ENCODE peak calls at places on chromosome 12, in five cellular contexts. J is HepG2, K is heart left ventricle, R is IMR-90, Q is ovary. G is an unnamed sample.

GRCh38 chr12:123471374-123472068 is 13.6 kb downstream of the SNRNP35 start:
- DNase-seq in Q (no peak), K (peak; percentile 82), R (peak; percentile 92), J (peak; percentile 50), G (peak; percentile 67)

GRCh38 chr12:56601503-56601902 is 28.6 kb downstream of the BAZ2A start:
- DNase-seq in J (no peak), Q (no peak), K (peak; percentile 59), R (no peak), G (no peak)

GRCh38 chr12:69701821-69702220 is 2.7 kb upstream of the BEST3 start:
- DNase-seq in J (no peak), R (no peak), Q (no peak), K (no peak), G (no peak)

GRCh38 chr12:96434107-96434506 is 33.9 kb upstream of the CDK17 start:
- DNase-seq in Q (no peak), J (no peak), K (no peak), R (peak; percentile 100), G (peak; percentile 21)

GRCh38 chr12:111825509-111825908 is 16.5 kb upstream of the MAPKAPK5 start:
- DNase-seq in Q (no peak), J (no peak), K (no peak), R (no peak), G (no peak)

GRCh38 chr12:12872139-12872933 is 19.0 kb upstream of the GPRC5A start:
- DNase-seq in Q (no peak), R (peak; percentile 88), K (no peak), J (peak; percentile 46), G (no peak)

GRCh38 chr12:92206596-92206995 is 61.0 kb upstream of the BTG1 start:
- DNase-seq in R (no peak), K (no peak), J (no peak), Q (no peak), G (no peak)

GRCh38 chr12:29309320-29309902 is 71.6 kb downstream of the ERGIC2 start:
- DNase-seq in J (no peak), R (peak; percentile 47), K (no peak), Q (no peak), G (no peak)

GRCh38 chr12:28611115-28611435 is 420.8 kb downstream of the CCDC91 start:
- DNase-seq in R (peak; percentile 93), J (no peak), Q (no peak), K (no peak), G (no peak)

GRCh38 chr12:81809829-81810595 is 50.9 kb upstream of the PPFIA2 start:
- DNase-seq in K (no peak), J (no peak), Q (no peak), R (no peak), G (no peak)

GRCh38 chr12:4809449-4810218 is 89.4 kb downstream of the GALNT8 start:
- DNase-seq in J (no peak), R (no peak), Q (no peak), K (no peak), G (no peak)

GRCh38 chr12:3030821-3031415 is 46.3 kb upstream of the TSPAN9 start:
- DNase-seq in K (peak; percentile 6), Q (no peak), J (no peak), R (no peak), G (no peak)

GRCh38 chr12:93748672-93749403 is 71.7 kb downstream of the CRADD start:
- DNase-seq in J (no peak), R (no peak), Q (no peak), K (no peak), G (no peak)

GRCh38 chr12:114636723-114637480 is 47.1 kb downstream of the TBX3 start:
- DNase-seq in K (no peak), J (no peak), R (peak; percentile 19), Q (no peak), G (no peak)

GRCh38 chr12:48331389-48331788 is 19.3 kb downstream of the ZNF641 start:
- DNase-seq in J (no peak), K (no peak), R (no peak), Q (no peak), G (no peak)

GRCh38 chr12:79301181-79301580 is 389.6 kb downstream of the PAWR start:
- DNase-seq in R (no peak), J (no peak), Q (no peak), K (no peak), G (no peak)

GRCh38 chr12:60035835-60036234 is 440.0 kb downstream of the SLC16A7 start:
- DNase-seq in R (peak; percentile 27), K (no peak), J (no peak), Q (no peak), G (no peak)

GRCh38 chr12:47286676-47287075 is 206.9 kb upstream of the AMIGO2 start:
- DNase-seq in K (no peak), Q (no peak), R (no peak), J (no peak), G (no peak)

GRCh38 chr12:3527181-3527580 is 36.2 kb downstream of the PRMT8 start:
- DNase-seq in K (no peak), J (no peak), Q (no peak), R (peak; percentile 60), G (no peak)

GRCh38 chr12:1668833-1669543 is 21.9 kb upstream of the ADIPOR2 start:
- DNase-seq in Q (no peak), K (peak; percentile 89), R (no peak), J (peak; percentile 85), G (no peak)
- TF ChIP-seq POLR2A in Q (no peak), K (peak; percentile 67), R (no peak), J (no peak), G (no peak)

GRCh38 chr12:41213107-41213506 is 25.0 kb downstream of the PDZRN4 start:
- DNase-seq in Q (no peak), J (no peak), R (no peak), K (no peak), G (no peak)

GRCh38 chr12:41220931-41221330 is 32.8 kb downstream of the PDZRN4 start:
- DNase-seq in R (no peak), J (no peak), Q (no peak), K (no peak), G (no peak)

GRCh38 chr12:41212625-41213024 is 24.5 kb downstream of the PDZRN4 start:
- DNase-seq in Q (no peak), K (no peak), R (no peak), J (no peak), G (no peak)

GRCh38 chr12:41213648-41214047 is 25.5 kb downstream of the PDZRN4 start:
- DNase-seq in Q (no peak), J (no peak), K (no peak), R (no peak), G (no peak)

DNA sequence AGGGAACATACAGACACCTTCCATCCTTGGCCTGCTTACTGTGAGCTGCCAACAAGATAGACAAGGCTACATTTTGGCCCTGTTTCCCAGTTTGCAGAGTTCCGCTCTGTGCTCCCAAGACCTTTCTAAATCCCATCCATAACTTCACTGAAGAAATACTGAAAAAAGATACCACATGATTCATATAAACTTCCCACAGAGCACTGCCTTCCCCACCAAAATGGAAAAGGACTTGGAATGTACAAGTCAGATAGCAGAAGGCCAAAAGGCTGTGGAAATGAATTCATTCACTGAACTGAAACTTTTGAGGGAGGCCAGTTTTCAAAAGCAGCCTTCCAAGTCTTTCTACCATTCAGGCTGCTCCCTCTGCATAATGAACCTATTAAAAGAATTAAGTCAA is 29.6 kb downstream of the PDZRN4 start:
- DNase-seq in J (no peak), Q (no peak), R (no peak), K (no peak), G (peak; percentile 15)
- TF ChIP-seq POLR2A in J (no peak), Q (no peak), R (no peak), K (no peak), G (no peak)

GRCh38 chr12:45727301-45727993 is 2.1 kb upstream of the ARID2 start:
- DNase-seq in R (peak; percentile 98), K (peak; percentile 97), Q (peak; percentile 95), J (peak; percentile 94), G (peak; percentile 97)
- TF ChIP-seq POLR2A in R (peak; percentile 94), K (peak; percentile 51), Q (peak; percentile 72), J (peak; percentile 71), G (peak; percentile 21)

GRCh38 chr12:27332407-27333310 is at the start of gene BMAL2:
- DNase-seq in R (peak; percentile 43), Q (peak; percentile 50), J (peak; percentile 20), K (peak; percentile 44), G (peak; percentile 38)
- TF ChIP-seq POLR2A in R (peak; percentile 31), Q (no peak), J (no peak), K (no peak), G (no peak)

DNA sequence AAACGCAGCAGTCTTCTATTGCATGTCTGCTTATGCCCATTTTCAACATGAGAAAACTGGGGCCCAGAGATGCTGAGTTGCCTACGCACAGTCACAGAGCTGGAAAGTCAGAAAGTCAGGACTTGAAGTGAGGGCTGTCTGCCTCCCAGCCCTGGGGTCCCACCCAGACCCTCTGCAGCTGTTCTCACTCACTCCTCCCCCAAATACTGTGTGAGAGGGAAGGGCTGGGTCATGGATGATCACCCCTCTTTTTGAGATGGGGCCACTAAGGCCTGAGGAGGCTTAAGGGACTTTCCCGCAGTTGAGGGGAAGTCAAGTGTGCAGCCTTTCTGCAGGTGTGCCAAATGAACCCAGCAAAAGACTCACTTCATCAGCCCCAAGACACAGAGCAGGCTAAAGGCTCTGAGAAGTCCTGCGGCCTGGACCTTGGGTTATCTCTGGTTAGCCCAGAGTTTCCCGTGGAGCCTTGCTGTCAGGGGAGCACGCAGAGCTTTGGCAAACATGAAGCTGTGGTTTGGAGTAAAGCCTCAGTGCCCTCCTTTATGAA is 18.7 kb downstream of the DTX1 start:
- DNase-seq in K (no peak), Q (no peak), J (no peak), R (no peak), G (no peak)
- TF ChIP-seq POLR2A in K (no peak), Q (no peak), J (no peak), R (no peak), G (no peak)

GRCh38 chr12:130196827-130197226 is 34.6 kb downstream of the FZD10 start:
- DNase-seq in Q (no peak), J (no peak), K (no peak), R (no peak), G (no peak)

GRCh38 chr12:130194154-130194553 is 31.9 kb downstream of the FZD10 start:
- DNase-seq in Q (no peak), K (no peak), J (no peak), R (no peak), G (no peak)

GRCh38 chr12:130195776-130196175 is 33.5 kb downstream of the FZD10 start:
- DNase-seq in K (no peak), Q (no peak), R (no peak), J (no peak), G (no peak)

GRCh38 chr12:130195369-130195768 is 33.1 kb downstream of the FZD10 start:
- DNase-seq in Q (no peak), J (no peak), K (no peak), R (no peak), G (no peak)

GRCh38 chr12:130192667-130193345 is 30.5 kb downstream of the FZD10 start:
- DNase-seq in Q (no peak), J (peak; percentile 3), K (no peak), R (no peak), G (no peak)
- TF ChIP-seq POLR2A in Q (no peak), J (no peak), K (no peak), R (no peak), G (no peak)

G was measured in testis.